ENCODE peak calls at places on chromosomes 3 and 15, in eight cellular contexts. One of them, this sample, is unnamed.

GRCh38 chr3:102156426-102156825 is 278.4 kb upstream of the ZPLD1 start:
- DNase-seq in neural crest cell: no peak
- DNase-seq in mesothelial cell of epicardium: no peak
- DNase-seq in epithelial cell of esophagus: peak
- DNase-seq in germinal center: no peak
- DNase-seq in right lobe of liver: no peak
- DNase-seq in HS-5: peak
- DNase-seq in AG09309: no peak
- DNase-seq in this sample: peak

GRCh38 chr3:126004692-126005091 is 35.7 kb downstream of the ROPN1B start:
- DNase-seq in neural crest cell: no peak
- DNase-seq in mesothelial cell of epicardium: no peak
- DNase-seq in epithelial cell of esophagus: no peak
- DNase-seq in germinal center: no peak
- DNase-seq in right lobe of liver: no peak
- DNase-seq in HS-5: no peak
- DNase-seq in AG09309: no peak
- DNase-seq in this sample: no peak

GRCh38 chr3:168024537-168024941 is 71.2 kb downstream of the GOLIM4 start:
- DNase-seq in neural crest cell: no peak
- DNase-seq in mesothelial cell of epicardium: no peak
- DNase-seq in epithelial cell of esophagus: peak
- DNase-seq in germinal center: no peak
- DNase-seq in right lobe of liver: no peak
- DNase-seq in HS-5: peak
- DNase-seq in AG09309: peak
- DNase-seq in this sample: peak

GRCh38 chr3:14492948-14493881 is 46.9 kb downstream of the GRIP2 start:
- DNase-seq in neural crest cell: no peak
- DNase-seq in mesothelial cell of epicardium: no peak
- DNase-seq in epithelial cell of esophagus: no peak
- DNase-seq in germinal center: no peak
- DNase-seq in right lobe of liver: no peak
- DNase-seq in HS-5: no peak
- DNase-seq in AG09309: no peak
- DNase-seq in this sample: no peak

GRCh38 chr15:67127334-67127664 is 61.9 kb downstream of the SMAD3 start:
- DNase-seq in neural crest cell: no peak
- DNase-seq in mesothelial cell of epicardium: no peak
- DNase-seq in epithelial cell of esophagus: peak
- DNase-seq in germinal center: no peak
- DNase-seq in right lobe of liver: no peak
- DNase-seq in HS-5: no peak
- DNase-seq in AG09309: no peak
- DNase-seq in this sample: no peak

GRCh38 chr3:151638555-151638954 is 95.2 kb upstream of the AADACL2 start:
- DNase-seq in neural crest cell: no peak
- DNase-seq in mesothelial cell of epicardium: no peak
- DNase-seq in epithelial cell of esophagus: no peak
- DNase-seq in germinal center: no peak
- DNase-seq in right lobe of liver: no peak
- DNase-seq in HS-5: no peak
- DNase-seq in AG09309: no peak
- DNase-seq in this sample: no peak

GRCh38 chr3:13022348-13023250 is 50.6 kb downstream of the IQSEC1 start:
- DNase-seq in neural crest cell: no peak
- DNase-seq in mesothelial cell of epicardium: peak
- DNase-seq in epithelial cell of esophagus: no peak
- DNase-seq in germinal center: peak
- DNase-seq in right lobe of liver: no peak
- DNase-seq in HS-5: no peak
- DNase-seq in AG09309: peak
- DNase-seq in this sample: no peak

GRCh38 chr15:40951764-40952163 is 1.5 kb upstream of the CHAC1 start:
- DNase-seq in neural crest cell: no peak
- DNase-seq in mesothelial cell of epicardium: no peak
- DNase-seq in epithelial cell of esophagus: no peak
- DNase-seq in germinal center: no peak
- DNase-seq in right lobe of liver: no peak
- DNase-seq in HS-5: no peak
- DNase-seq in AG09309: no peak
- DNase-seq in this sample: no peak

GRCh38 chr15:100216177-100216576 is 125.6 kb downstream of the ADAMTS17 start:
- DNase-seq in neural crest cell: no peak
- DNase-seq in mesothelial cell of epicardium: no peak
- DNase-seq in epithelial cell of esophagus: no peak
- DNase-seq in germinal center: no peak
- DNase-seq in right lobe of liver: peak
- DNase-seq in HS-5: no peak
- DNase-seq in AG09309: no peak
- DNase-seq in this sample: no peak

GRCh38 chr3:156175570-156175969 is 55.2 kb downstream of the KCNAB1 start:
- DNase-seq in neural crest cell: no peak
- DNase-seq in mesothelial cell of epicardium: no peak
- DNase-seq in epithelial cell of esophagus: no peak
- DNase-seq in germinal center: no peak
- DNase-seq in right lobe of liver: no peak
- DNase-seq in HS-5: no peak
- DNase-seq in AG09309: no peak
- DNase-seq in this sample: no peak

GRCh38 chr3:155760653-155761052 is 15.8 kb upstream of the PLCH1 start:
- DNase-seq in neural crest cell: no peak
- DNase-seq in mesothelial cell of epicardium: no peak
- DNase-seq in epithelial cell of esophagus: no peak
- DNase-seq in germinal center: no peak
- DNase-seq in right lobe of liver: no peak
- DNase-seq in HS-5: no peak
- DNase-seq in AG09309: no peak
- DNase-seq in this sample: no peak

This sample was measured in non-pigmented ciliary epithelial cell.